ENCODE peak calls at places on chromosomes 13 and 19, in five cellular contexts. F, B, C, L and T are unnamed samples.

GRCh38 chr13:78650725-78651083 is 8.3 kb downstream of the OBI1 start:
- DNase-seq in B (no peak), C (no peak), L (no peak), F (no peak), T (no peak)

GRCh38 chr13:79085021-79085420 is 321.0 kb downstream of the RBM26 start:
- DNase-seq in L (no peak), C (no peak), B (no peak), F (no peak), T (no peak)

GRCh38 chr13:26019881-26020535 is 31.8 kb downstream of the SHISA2 start:
- DNase-seq in C (no peak), B (peak; percentile 19), F (no peak), L (peak; percentile 63), T (no peak)

GRCh38 chr19:44658069-44658727 is 13.1 kb upstream of the CEACAM19 start:
- DNase-seq in C (no peak), F (no peak), L (no peak), B (peak; percentile 22), T (no peak)

GRCh38 chr13:77833331-77833863 is 85.2 kb downstream of the EDNRB start:
- DNase-seq in B (peak; percentile 84), C (no peak), F (no peak), L (peak; percentile 88), T (no peak)

GRCh38 chr13:65551208-65551607 is 1678.9 kb downstream of the PCDH9 start:
- DNase-seq in F (no peak), L (no peak), B (no peak), C (no peak), T (no peak)

GRCh38 chr13:75481176-75482069 is 546 bp downstream of the TBC1D4 start:
- DNase-seq in L (no peak), C (peak; percentile 58), F (no peak), B (peak; percentile 39), T (no peak)

GRCh38 chr19:42396248-42396541 is 6.1 kb upstream of the CNFN start:
- DNase-seq in F (no peak), C (no peak), L (no peak), B (no peak), T (no peak)

GRCh38 chr19:10535613-10536012 is 8.1 kb upstream of the ATG4D start:
- DNase-seq in F (no peak), C (no peak), B (no peak), L (peak; percentile 36), T (no peak)

GRCh38 chr19:18415177-18415867 is 3.9 kb upstream of the SSBP4 start:
- DNase-seq in C (peak; percentile 79), L (peak; percentile 66), F (no peak), B (peak; percentile 99), T (no peak)

GRCh38 chr13:107138468-107138867 is 570.5 kb upstream of the ARGLU1 start:
- DNase-seq in L (no peak), F (no peak), B (no peak), C (no peak), T (no peak)

GRCh38 chr13:51959773-51960172 is 51.5 kb downstream of the ATP7B start:
- DNase-seq in F (no peak), C (no peak), L (no peak), B (no peak), T (no peak)

GRCh38 chr13:23020246-23020843 is 160.4 kb upstream of the SGCG start:
- DNase-seq in F (no peak), L (peak; percentile 57), B (peak; percentile 67), C (no peak), T (no peak)

GRCh38 chr13:52809310-52809769 is 39.1 kb downstream of the PCDH8 start:
- DNase-seq in B (peak; percentile 92), C (peak; percentile 68), L (peak; percentile 39), F (no peak), T (no peak)

GRCh38 chr19:27911122-27911898 is 1301.6 kb downstream of the UQCRFS1 start:
- DNase-seq in F (no peak), B (no peak), L (no peak), C (no peak), T (no peak)

GRCh38 chr19:21587549-21587948 is 82.1 kb downstream of the ZNF429 start:
- DNase-seq in B (no peak), F (no peak), C (no peak), L (no peak), T (no peak)

GRCh38 chr19:4733755-4734345 is 10.2 kb upstream of the DPP9 start:
- DNase-seq in F (no peak), B (no peak), L (no peak), C (no peak), T (no peak)

GRCh38 chr13:21048901-21049655 is 12.3 kb downstream of the LATS2 start:
- DNase-seq in L (no peak), C (no peak), F (no peak), B (no peak), T (no peak)

GRCh38 chr19:41626877-41627276 is at the start of gene CEACAM4:
- DNase-seq in C (peak; percentile 79), B (no peak), L (no peak), F (no peak), T (no peak)

GRCh38 chr13:36552334-36552733 is 120.0 kb downstream of the CCNA1 start:
- DNase-seq in C (no peak), F (no peak), L (no peak), B (no peak), T (no peak)

GRCh38 chr13:112169941-112170822 is 103.2 kb downstream of the SOX1 start:
- DNase-seq in C (no peak), B (no peak), F (no peak), L (no peak), T (no peak)

GRCh38 chr13:112783946-112784500 is 94.2 kb downstream of the ATP11A start:
- DNase-seq in F (no peak), L (no peak), C (peak; percentile 74), B (no peak), T (no peak)

GRCh38 chr13:42041684-42042035 is 6.8 kb upstream of the DGKH start:
- DNase-seq in C (peak; percentile 67), F (no peak), B (no peak), L (peak; percentile 63), T (no peak)

GRCh38 chr19:45355910-45356309 is 14.5 kb downstream of the ERCC2 start:
- DNase-seq in F (no peak), C (no peak), L (no peak), B (no peak), T (no peak)

GRCh38 chr19:47435196-47435595 is 15.9 kb upstream of the MEIS3 start:
- DNase-seq in F (no peak), L (no peak), B (no peak), C (peak; percentile 6), T (no peak)

GRCh38 chr13:109150691-109151090 is 521.3 kb downstream of the MYO16 start:
- DNase-seq in F (no peak), C (no peak), L (no peak), B (peak; percentile 91), T (no peak)

GRCh38 chr13:109152941-109153340 is 523.5 kb downstream of the MYO16 start:
- DNase-seq in B (no peak), L (no peak), C (no peak), F (no peak), T (no peak)

GRCh38 chr13:109151696-109152095 is 522.3 kb downstream of the MYO16 start:
- DNase-seq in B (no peak), C (no peak), L (no peak), F (no peak), T (no peak)

GRCh38 chr13:109151255-109151654 is 521.8 kb downstream of the MYO16 start:
- DNase-seq in L (no peak), F (no peak), C (no peak), B (no peak), T (no peak)

GRCh38 chr13:109152311-109152820 is 523.0 kb downstream of the MYO16 start:
- DNase-seq in L (no peak), C (no peak), B (peak; percentile 81), F (no peak), T (no peak)
- H3K4me1 ChIP-seq in L (peaks cover 32% of the 10 kb centered on the region), C (peaks cover 14% of the 10 kb centered on the region), B (peaks cover 87% of the 10 kb centered on the region), F (no peaks in the 10 kb centered on the region), T (peaks cover 6% of the 10 kb centered on the region)

DNA sequence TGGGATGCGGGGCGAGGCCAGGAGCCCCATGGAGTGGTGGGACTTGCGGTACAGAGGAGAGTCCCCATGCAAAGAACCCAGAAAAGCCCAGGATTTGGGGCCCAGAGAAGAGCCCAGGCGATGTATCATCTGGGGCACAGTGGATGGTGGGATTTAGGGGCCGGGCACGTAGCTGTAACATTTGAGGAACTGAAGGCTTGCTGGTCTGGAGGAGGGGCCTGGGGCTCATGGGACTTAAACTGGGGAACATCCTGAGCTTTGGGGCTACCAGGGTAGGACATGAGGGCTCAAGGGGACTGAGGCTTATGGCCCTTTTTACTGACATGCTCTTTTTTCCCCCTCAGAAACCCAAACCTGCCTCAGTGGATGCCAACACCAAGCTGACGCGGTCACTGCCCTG is 13.5 kb downstream of the MED25 start:
- DNase-seq in F (no peak), B (no peak), C (no peak), L (no peak), T (no peak)
- H3K27me3 ChIP-seq in F (no peaks in the 10 kb centered on the region), B (no peaks in the 10 kb centered on the region), C (no peaks in the 10 kb centered on the region), L (no peaks in the 10 kb centered on the region), T (no peaks in the 10 kb centered on the region)

GRCh38 chr13:66860868-66861447 is 369.2 kb downstream of the PCDH9 start:
- DNase-seq in B (no peak), C (no peak), L (no peak), F (no peak), T (no peak)

GRCh38 chr13:66859934-66860867 is 369.9 kb downstream of the PCDH9 start:
- DNase-seq in B (no peak), L (peak; percentile 2), C (no peak), F (no peak), T (no peak)

GRCh38 chr13:66859078-66859477 is 371.1 kb downstream of the PCDH9 start:
- DNase-seq in F (no peak), C (no peak), B (no peak), L (peak; percentile 1), T (no peak)

DNA sequence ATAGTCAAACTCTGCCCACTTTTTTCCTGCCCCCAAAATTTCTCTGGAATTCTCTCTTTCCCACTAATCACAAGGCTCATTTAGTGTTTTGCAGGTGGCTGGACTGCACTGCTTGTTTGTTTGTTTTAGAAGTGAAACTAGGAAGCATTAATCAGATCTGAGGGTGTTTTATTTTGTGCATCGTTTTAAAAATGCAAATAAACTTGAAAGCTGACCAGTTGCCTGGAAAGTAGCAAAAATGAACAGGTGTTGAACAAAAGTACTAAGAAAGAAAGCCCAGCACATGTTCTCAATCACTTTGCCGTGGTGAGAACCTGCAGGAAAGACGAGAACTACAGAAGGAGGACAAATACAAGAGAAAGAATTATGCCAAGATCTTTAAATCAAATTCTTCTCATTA is 365.5 kb downstream of the PCDH9 start:
- DNase-seq in C (no peak), B (no peak), L (no peak), F (no peak), T (no peak)
- H3K27ac ChIP-seq in C (no peak overlapping the region), B (no peak overlapping the region), L (no peak overlapping the region), F (no peak overlapping the region), T (no peak overlapping the region)

DNA sequence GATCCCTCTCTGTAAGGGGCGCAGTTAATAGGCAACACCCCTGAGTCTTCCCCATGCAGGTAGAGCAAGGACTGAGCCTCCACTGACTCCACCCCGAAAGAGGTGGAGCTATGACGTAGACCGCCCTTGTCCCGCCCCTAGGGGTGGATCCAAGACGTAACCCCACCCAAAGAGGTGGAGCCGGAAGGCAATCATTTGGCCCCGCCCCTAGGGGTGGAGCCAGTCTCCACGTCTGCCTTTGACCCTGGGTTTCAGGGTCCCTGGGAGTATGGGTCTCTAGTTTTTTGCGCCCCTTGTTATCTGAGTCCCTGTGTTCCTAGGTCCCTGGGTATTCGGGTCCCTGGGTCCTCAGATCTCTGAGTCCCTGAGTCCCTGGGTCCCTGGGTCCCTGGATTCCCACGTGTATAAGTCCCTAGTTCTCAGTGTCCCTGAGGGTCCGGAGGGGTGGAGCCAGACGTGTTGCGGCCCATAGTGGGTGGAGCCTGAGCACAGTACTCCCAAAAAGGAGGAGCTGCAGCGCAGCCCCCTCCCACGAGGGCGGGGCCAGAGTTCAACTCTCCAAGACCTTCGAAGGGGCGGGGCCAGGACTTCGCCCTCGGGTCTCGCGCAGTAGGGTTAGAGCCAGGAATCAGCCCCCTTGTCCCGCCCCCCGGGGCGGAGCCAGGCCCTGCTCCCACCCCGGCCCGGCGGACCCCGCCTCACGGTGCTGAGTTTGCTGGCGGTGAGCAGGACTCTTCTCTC is 5.3 kb downstream of the DENND1C start:
- DNase-seq in B (peak; percentile 96), F (peak; percentile 53), L (peak; percentile 10), C (peak; percentile 93), T (no peak)
- H3K4me1 ChIP-seq in B (peaks cover 5% of the 10 kb centered on the region), F (peaks cover 20% of the 10 kb centered on the region), L (no peaks in the 10 kb centered on the region), C (peaks cover 13% of the 10 kb centered on the region), T (peaks cover 14% of the 10 kb centered on the region)